ENCODE peak calls at places on chromosomes 12 and 14, in four cellular contexts. F is K562, W is H1, T is HepG2. G is an unnamed sample.

GRCh38 chr12:118467576-118467975 is 91.2 kb downstream of the SUDS3 start:
- DNase-seq in F (no peak), W (no peak), T (no peak), G (no peak)

GRCh38 chr14:72599579-72600470 is 294.1 kb downstream of the DPF3 start:
- DNase-seq in F (peak; percentile 48), W (no peak), T (no peak), G (no peak)

GRCh38 chr12:85626031-85626781 is 210.0 kb downstream of the RASSF9 start:
- DNase-seq in F (no peak), W (no peak), T (no peak), G (peak; percentile 19)

GRCh38 chr12:57142121-57142520 is 5.3 kb downstream of the LRP1-AS start:
- DNase-seq in F (peak; percentile 43), W (no peak), T (no peak), G (no peak)

GRCh38 chr12:25151476-25151875 is 43.5 kb downstream of the DNAI7 start:
- DNase-seq in F (no peak), W (no peak), T (no peak), G (peak; percentile 80)

GRCh38 chr12:116295327-116296263 is 18.1 kb upstream of the MED13L start:
- DNase-seq in F (no peak), W (no peak), T (no peak), G (no peak)

GRCh38 chr12:12236896-12237295 is 29.9 kb downstream of the LRP6 start:
- DNase-seq in F (no peak), W (no peak), T (no peak), G (no peak)

GRCh38 chr12:50401383-50402155 is 884 bp downstream of the LARP4 start:
- DNase-seq in F (peak; percentile 11), W (no peak), T (no peak), G (peak; percentile 22)

GRCh38 chr14:103488071-103488470 is 34.6 kb downstream of the CKB start:
- DNase-seq in F (no peak), W (no peak), T (no peak), G (no peak)

GRCh38 chr12:41188058-41188840 is at the start of gene PDZRN4:
- DNase-seq in F (no peak), W (peak; percentile 72), T (no peak), G (no peak)

GRCh38 chr12:76422154-76422877 is 74.1 kb upstream of the BBS10 start:
- DNase-seq in F (no peak), W (no peak), T (no peak), G (no peak)

GRCh38 chr12:92442782-92443181 is 260.0 kb upstream of the PLEKHG7 start:
- DNase-seq in F (no peak), W (no peak), T (no peak), G (no peak)

GRCh38 chr14:105072381-105072861 is 7.2 kb upstream of the GPR132 start:
- DNase-seq in F (no peak), W (no peak), T (no peak), G (no peak)

GRCh38 chr12:45268672-45269406 is 52.9 kb downstream of the ANO6 start:
- DNase-seq in F (peak; percentile 17), W (no peak), T (peak; percentile 31), G (peak; percentile 64)

GRCh38 chr14:42541535-42542001 is 934.9 kb downstream of the LRFN5 start:
- DNase-seq in F (no peak), W (no peak), T (no peak), G (no peak)

DNA sequence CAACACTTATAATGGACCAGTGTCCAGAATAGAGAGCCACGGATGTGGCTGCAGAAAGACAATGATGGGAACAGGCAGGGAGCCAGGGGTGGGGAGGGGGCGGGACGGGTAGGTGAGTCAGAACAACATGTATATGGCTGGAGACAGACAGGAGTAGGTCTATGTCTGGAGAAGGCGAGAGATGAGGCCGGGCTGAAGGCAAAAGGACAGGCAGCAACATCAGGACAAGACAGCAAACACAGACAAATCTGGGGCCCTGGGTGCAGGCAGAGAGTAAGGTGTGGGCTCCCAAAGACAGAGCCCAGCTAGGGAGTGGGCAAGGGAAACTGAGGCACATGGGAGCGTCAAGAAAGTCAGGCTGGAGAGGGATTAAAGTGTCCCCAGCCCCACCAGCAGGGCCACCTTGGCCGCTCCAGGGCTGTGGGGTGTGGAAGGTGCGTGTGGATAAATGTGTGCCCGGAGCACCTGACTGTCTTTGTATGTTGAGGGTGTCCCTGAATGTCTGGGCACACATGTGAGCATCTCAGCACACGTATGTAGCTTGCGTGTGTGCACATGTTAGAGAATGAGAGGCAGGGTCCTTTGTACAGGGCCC is 44.1 kb downstream of the FAM222A start:
- DNase-seq in F (no peak), W (peak; percentile 29), T (no peak), G (no peak)
- TF ChIP-seq HDAC2 in F (no peak), W (no peak), T (no peak), G (no peak)

GRCh38 chr12:64673490-64674169 is 63.3 kb downstream of the RASSF3 start:
- DNase-seq in F (no peak), W (no peak), T (peak; percentile 32), G (no peak)
- TF ChIP-seq RNF2 in F (no peak), W (no peak), T (no peak), G (no peak)

GRCh38 chr12:3071107-3071506 is 6.1 kb upstream of the TSPAN9 start:
- DNase-seq in F (no peak), W (no peak), T (peak; percentile 58), G (no peak)
- TF ChIP-seq HDAC2 in F (no peak), W (no peak), T (no peak), G (no peak)

GRCh38 chr14:90605430-90605829 is 208.6 kb downstream of the CALM1 start:
- DNase-seq in F (no peak), W (no peak), T (no peak), G (no peak)

GRCh38 chr14:90608281-90608680 is 207.9 kb downstream of the TTC7B start:
- DNase-seq in F (no peak), W (no peak), T (no peak), G (no peak)

GRCh38 chr14:90608925-90609324 is 207.3 kb downstream of the TTC7B start:
- DNase-seq in F (no peak), W (no peak), T (no peak), G (no peak)

GRCh38 chr14:90606434-90606833 is 209.6 kb downstream of the CALM1 start:
- DNase-seq in F (no peak), W (no peak), T (no peak), G (no peak)

DNA sequence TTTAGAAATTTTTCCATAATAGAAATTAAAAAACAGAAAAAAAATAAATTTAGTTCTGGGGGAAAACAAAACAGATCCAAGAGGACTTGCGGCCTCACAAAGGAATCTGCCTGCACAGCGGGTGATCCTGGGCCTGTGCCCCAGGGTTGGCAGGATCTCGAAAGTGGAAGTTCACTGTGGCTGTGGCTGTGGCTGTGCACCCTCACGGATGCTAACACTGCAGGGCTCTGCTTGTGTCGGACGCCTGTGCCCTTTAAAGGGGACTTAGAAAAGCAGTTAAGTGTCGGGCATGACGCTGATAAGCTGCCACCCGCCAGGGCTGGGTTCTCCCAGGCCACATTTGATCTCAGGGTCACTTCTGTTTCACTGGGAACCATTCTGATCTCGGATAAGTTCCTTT is 209.1 kb downstream of the TTC7B start:
- DNase-seq in F (no peak), W (no peak), T (no peak), G (no peak)
- TF ChIP-seq RNF2 in F (no peak), W (no peak), T (no peak), G (no peak)